ENCODE peak calls at places on chromosomes 3 and 15, in six cellular contexts. I is heart left ventricle, S is adrenal gland, A is brain microvascular endothelial cell, C is ascending aorta, X is lower leg skin. L is an unnamed sample.
A peak's percentile ranks its signal among the peaks of the same experiment; 100 is the strongest.

GRCh38 chr3:158381274-158381868 is 189.6 kb upstream of the MLF1 start:
- DNase-seq in I (no peak), S (no peak), A (no peak), C (no peak), X (no peak), L (peak; percentile 14)

GRCh38 chr3:42130329-42131070 is 39.3 kb downstream of the TRAK1 start:
- DNase-seq in I (no peak), S (no peak), A (no peak), C (no peak), X (no peak), L (no peak)

GRCh38 chr3:14508966-14509795 is 31.0 kb downstream of the GRIP2 start:
- DNase-seq in I (peak; percentile 88), S (peak; percentile 64), A (peak; percentile 18), C (peak; percentile 76), X (peak; percentile 43), L (no peak)

GRCh38 chr3:115042351-115042750 is 104.7 kb downstream of the ZBTB20 start:
- DNase-seq in I (no peak), S (no peak), A (no peak), C (no peak), X (no peak), L (no peak)

GRCh38 chr15:68372291-68372811 is 59.6 kb downstream of the ITGA11 start:
- DNase-seq in I (no peak), S (peak; percentile 16), A (peak; percentile 63), C (peak; percentile 60), X (no peak), L (no peak)

GRCh38 chr15:48242015-48242414 is 35.9 kb downstream of the SLC12A1 start:
- DNase-seq in I (no peak), S (no peak), A (no peak), C (no peak), X (no peak), L (no peak)

GRCh38 chr3:130627143-130627849 is 110.3 kb downstream of the COL6A6 start:
- DNase-seq in I (no peak), S (no peak), A (no peak), C (no peak), X (no peak), L (no peak)

GRCh38 chr15:39936187-39936586 is 2.3 kb downstream of the EIF2AK4 start:
- DNase-seq in I (no peak), S (no peak), A (no peak), C (no peak), X (no peak), L (no peak)

GRCh38 chr15:80953953-80954778 is 35.5 kb downstream of the MESD start:
- DNase-seq in I (no peak), S (no peak), A (no peak), C (peak; percentile 41), X (no peak), L (no peak)

GRCh38 chr3:23161896-23162570 is 41.1 kb upstream of the UBE2E2 start:
- DNase-seq in I (no peak), S (no peak), A (peak; percentile 66), C (no peak), X (no peak), L (no peak)

GRCh38 chr3:125647318-125648014 is 52.2 kb upstream of the OSBPL11 start:
- DNase-seq in I (no peak), S (no peak), A (no peak), C (no peak), X (peak; percentile 37), L (no peak)

GRCh38 chr15:78061963-78062427 is 15.5 kb downstream of the TBC1D2B start:
- DNase-seq in I (no peak), S (no peak), A (peak; percentile 60), C (no peak), X (no peak), L (no peak)

GRCh38 chr3:55569033-55569518 is 82.0 kb upstream of the WNT5A start:
- DNase-seq in I (no peak), S (no peak), A (no peak), C (no peak), X (no peak), L (no peak)

GRCh38 chr3:182562274-182562673 is 231.0 kb upstream of the ATP11B start:
- DNase-seq in I (no peak), S (no peak), A (no peak), C (no peak), X (no peak), L (no peak)

GRCh38 chr3:196219194-196219969 is 3.0 kb downstream of the SLC51A start:
- DNase-seq in I (no peak), S (peak; percentile 80), A (peak; percentile 98), C (peak; percentile 81), X (peak; percentile 54), L (peak; percentile 71)

GRCh38 chr15:28942046-28942445 is 56.3 kb downstream of the APBA2 start:
- DNase-seq in I (no peak), S (no peak), A (no peak), C (peak; percentile 34), X (no peak), L (no peak)

DNA sequence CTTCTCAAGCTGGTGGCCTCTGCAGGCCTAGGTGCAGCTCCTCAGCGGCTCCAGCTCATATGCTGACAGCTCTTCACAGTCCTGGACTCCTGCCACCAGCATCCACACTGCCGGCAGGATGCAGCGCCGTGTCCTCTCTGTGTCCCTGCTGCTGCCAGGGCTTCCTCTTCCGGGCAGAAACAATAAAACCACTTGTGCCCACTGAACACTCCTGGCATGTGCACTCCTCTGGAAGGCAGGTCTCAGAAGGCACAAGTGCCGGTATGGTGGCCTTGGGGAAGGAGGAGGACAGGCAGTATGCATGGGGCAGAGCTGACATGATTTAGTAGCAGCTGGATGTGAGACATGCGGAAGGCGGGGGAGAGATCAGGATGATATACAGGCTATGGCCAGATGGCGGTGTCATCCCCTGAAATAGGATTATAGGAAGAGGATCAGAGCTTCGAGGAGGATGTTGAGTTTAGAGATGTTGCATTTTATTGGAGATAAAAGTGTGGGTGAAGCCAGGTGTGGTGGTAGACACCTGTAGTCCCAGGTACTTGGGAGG is 7.5 kb upstream of the MAN2A2 start:
- DNase-seq in I (peak; percentile 36), S (peak; percentile 62), A (no peak), C (no peak), X (no peak), L (no peak)
- TF ChIP-seq CTCF in I (no peak), S (peak; percentile 36), A (peak; percentile 30), C (no peak), X (no peak), L (peak; percentile 9)

GRCh38 chr3:31709005-31709404 is 176.3 kb downstream of the STT3B start:
- DNase-seq in I (no peak), S (no peak), A (peak; percentile 13), C (no peak), X (no peak), L (no peak)

GRCh38 chr3:31701286-31701685 is 168.6 kb downstream of the STT3B start:
- DNase-seq in I (no peak), S (no peak), A (no peak), C (no peak), X (no peak), L (no peak)

GRCh38 chr3:31705726-31706125 is 173.0 kb downstream of the STT3B start:
- DNase-seq in I (no peak), S (no peak), A (no peak), C (no peak), X (no peak), L (no peak)

GRCh38 chr3:31704156-31704555 is 171.4 kb downstream of the STT3B start:
- DNase-seq in I (no peak), S (no peak), A (no peak), C (no peak), X (no peak), L (no peak)

GRCh38 chr3:31704651-31705179 is 172.0 kb downstream of the STT3B start:
- DNase-seq in I (peak; percentile 64), S (peak; percentile 82), A (peak; percentile 40), C (no peak), X (no peak), L (peak; percentile 79)
- TF ChIP-seq CTCF in I (no peak), S (no peak), A (peak; percentile 2), C (no peak), X (no peak), L (no peak)

GRCh38 chr3:113535898-113536297 is 3.5 kb downstream of the SIDT1 start:
- DNase-seq in I (no peak), S (no peak), A (no peak), C (no peak), X (no peak), L (no peak)
- TF ChIP-seq CTCF in I (no peak), S (no peak), A (peak; percentile 35), C (no peak), X (no peak), L (no peak)

GRCh38 chr15:89492934-89493631 is 3.3 kb downstream of the RHCG start:
- DNase-seq in I (no peak), S (no peak), A (no peak), C (peak; percentile 58), X (no peak), L (no peak)

GRCh38 chr15:89490550-89491315 is 5.7 kb downstream of the RHCG start:
- DNase-seq in I (no peak), S (no peak), A (no peak), C (no peak), X (no peak), L (no peak)

GRCh38 chr15:89490081-89490480 is 6.3 kb downstream of the RHCG start:
- DNase-seq in I (no peak), S (no peak), A (no peak), C (no peak), X (no peak), L (no peak)

GRCh38 chr15:89494006-89494405 is 2.4 kb downstream of the RHCG start:
- DNase-seq in I (no peak), S (no peak), A (no peak), C (peak; percentile 50), X (no peak), L (no peak)

DNA sequence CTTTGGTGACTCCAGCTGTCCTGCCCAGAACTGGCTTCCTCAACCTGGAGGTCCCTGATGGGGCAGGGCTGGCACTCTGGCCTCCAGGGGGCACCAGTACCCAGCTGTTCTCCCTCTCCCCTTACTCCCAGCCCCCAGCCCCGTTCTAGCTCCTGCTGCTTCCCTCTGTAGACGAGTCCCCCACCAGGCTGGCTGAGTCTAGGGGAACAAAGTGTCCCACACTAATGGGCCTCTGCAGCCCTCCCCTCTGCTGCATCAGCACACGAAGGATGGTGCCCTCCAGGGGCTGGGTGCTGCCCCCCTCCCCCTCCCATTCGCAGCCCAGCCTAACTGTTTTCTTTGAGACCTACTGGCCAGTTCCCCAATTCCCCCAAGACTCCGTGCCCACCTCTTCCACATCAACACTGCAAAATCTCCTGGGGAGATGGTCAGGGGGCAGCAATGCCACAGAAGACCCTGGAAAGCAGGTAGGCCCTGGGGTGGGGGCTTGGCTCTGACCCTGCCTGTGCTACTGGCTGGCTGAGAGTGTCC is 4.2 kb downstream of the RHCG start:
- DNase-seq in I (no peak), S (no peak), A (no peak), C (peak; percentile 39), X (no peak), L (no peak)
- TF ChIP-seq CTCF in I (no peak), S (no peak), A (peak; percentile 74), C (no peak), X (no peak), L (peak; percentile 53)

L was measured in AG09309.